ENCODE peak calls at places on chromosomes 13 and 19, in four cellular contexts. C is vagina, I is body of pancreas, H is ovary. A is an unnamed sample.
A peak's percentile ranks its signal among the peaks of the same experiment; 100 is the strongest.

GRCh38 chr19:42412661-42413076 is 14.5 kb downstream of the LIPE start:
- DNase-seq in I (no peak), C (no peak), H (no peak), A (no peak)

GRCh38 chr19:42325896-42326771 is 699 bp downstream of the MEGF8 start:
- DNase-seq in I (no peak), H (peak; percentile 56), C (peak; percentile 70), A (peak; percentile 88)

GRCh38 chr19:2625434-2625833 is 77.1 kb downstream of the GNG7 start:
- DNase-seq in C (no peak), I (no peak), H (no peak), A (peak; percentile 62)

GRCh38 chr13:51729853-51730553 is 74.0 kb downstream of the DHRS12 start:
- DNase-seq in H (peak; percentile 43), I (no peak), C (no peak), A (peak; percentile 90)

GRCh38 chr19:32647361-32647760 is 27.6 kb downstream of the ANKRD27 start:
- DNase-seq in I (no peak), C (no peak), H (no peak), A (no peak)

GRCh38 chr13:64239372-64239771 is 2823.7 kb upstream of the PCDH20 start:
- DNase-seq in I (no peak), C (no peak), H (no peak), A (no peak)

GRCh38 chr13:32025730-32026129 is 5.8 kb upstream of the FRY start:
- DNase-seq in H (no peak), C (no peak), I (no peak), A (no peak)

GRCh38 chr13:78662467-78662866 is 3.5 kb upstream of the OBI1 start:
- DNase-seq in C (no peak), H (no peak), I (no peak), A (no peak)

GRCh38 chr19:32129141-32129540 is 216.3 kb upstream of the ZNF507 start:
- DNase-seq in C (no peak), H (peak; percentile 29), I (no peak), A (no peak)

GRCh38 chr13:31797154-31797775 is 57.9 kb downstream of the RXFP2 start:
- DNase-seq in H (no peak), C (no peak), I (no peak), A (no peak)

GRCh38 chr13:81184556-81185265 is 843.8 kb upstream of the SPRY2 start:
- DNase-seq in I (no peak), H (no peak), C (no peak), A (no peak)

GRCh38 chr19:48669903-48670668 is 2.7 kb downstream of the NTN5 start:
- DNase-seq in H (no peak), I (no peak), C (no peak), A (no peak)

GRCh38 chr19:51129716-51130115 is 5.0 kb downstream of the SIGLEC9 start:
- DNase-seq in C (no peak), I (no peak), H (no peak), A (no peak)

GRCh38 chr13:54029226-54029625 is 1000.6 kb downstream of the OLFM4 start:
- DNase-seq in I (no peak), H (no peak), C (no peak), A (no peak)

GRCh38 chr13:63299995-63300394 is 1884.3 kb upstream of the PCDH20 start:
- DNase-seq in H (no peak), I (no peak), C (no peak), A (no peak)

GRCh38 chr13:59119475-59119874 is 1044.3 kb downstream of the DIAPH3 start:
- DNase-seq in H (no peak), C (no peak), I (no peak), A (no peak)

GRCh38 chr19:40302224-40303011 is 17.3 kb upstream of the AKT2 start:
- DNase-seq in C (no peak), I (no peak), H (no peak), A (no peak)

GRCh38 chr19:35292421-35292820 is 460 bp downstream of the MAG start:
- DNase-seq in I (no peak), H (no peak), C (no peak), A (no peak)

GRCh38 chr19:4557971-4558941 is 1.2 kb downstream of the SEMA6B start:
- DNase-seq in C (no peak), H (peak; percentile 66), I (peak; percentile 60), A (no peak)

DNA sequence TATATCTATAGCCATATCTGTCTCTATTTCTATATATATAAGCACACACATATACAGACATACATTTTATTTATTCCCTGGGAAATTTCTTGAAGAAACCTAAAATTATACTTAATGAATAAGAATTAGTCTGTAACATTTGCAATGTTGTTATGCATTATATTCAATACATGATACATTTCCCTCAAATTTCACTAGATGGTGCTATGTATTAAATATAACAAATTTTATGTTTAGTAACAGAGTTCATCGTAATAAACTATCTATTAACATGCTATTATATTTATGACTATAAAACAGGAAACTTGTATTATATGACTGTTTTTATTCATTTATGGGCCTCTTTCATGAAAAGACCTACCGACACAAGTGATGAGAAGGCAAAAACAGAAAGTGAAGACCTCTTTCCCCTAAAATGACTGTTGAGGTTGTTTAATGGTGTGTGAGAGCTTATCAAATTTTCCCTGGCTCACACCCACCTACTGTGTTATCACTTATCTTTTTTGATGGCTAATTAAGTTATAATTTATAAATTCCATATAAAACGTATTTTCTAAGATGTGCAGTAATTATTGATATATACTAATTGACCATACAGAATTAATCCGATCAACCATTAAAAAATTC is 881.9 kb downstream of the SLITRK6 start:
- DNase-seq in C (no peak), I (no peak), H (no peak), A (no peak)
- TF ChIP-seq CTCF in C (peak; percentile 29), I (peak; percentile 39), H (no peak), A (no peak)

GRCh38 chr19:56315076-56315828 is 613 bp upstream of the ZSCAN5A start:
- DNase-seq in I (peak; percentile 95), C (no peak), H (peak; percentile 94), A (peak; percentile 98)
- H3K4me3 ChIP-seq in I (peak overlapping the region; percentile 33), C (peak overlapping the region; percentile 82), H (peak overlapping the region; percentile 70), A (peak overlapping the region; percentile 44)

DNA sequence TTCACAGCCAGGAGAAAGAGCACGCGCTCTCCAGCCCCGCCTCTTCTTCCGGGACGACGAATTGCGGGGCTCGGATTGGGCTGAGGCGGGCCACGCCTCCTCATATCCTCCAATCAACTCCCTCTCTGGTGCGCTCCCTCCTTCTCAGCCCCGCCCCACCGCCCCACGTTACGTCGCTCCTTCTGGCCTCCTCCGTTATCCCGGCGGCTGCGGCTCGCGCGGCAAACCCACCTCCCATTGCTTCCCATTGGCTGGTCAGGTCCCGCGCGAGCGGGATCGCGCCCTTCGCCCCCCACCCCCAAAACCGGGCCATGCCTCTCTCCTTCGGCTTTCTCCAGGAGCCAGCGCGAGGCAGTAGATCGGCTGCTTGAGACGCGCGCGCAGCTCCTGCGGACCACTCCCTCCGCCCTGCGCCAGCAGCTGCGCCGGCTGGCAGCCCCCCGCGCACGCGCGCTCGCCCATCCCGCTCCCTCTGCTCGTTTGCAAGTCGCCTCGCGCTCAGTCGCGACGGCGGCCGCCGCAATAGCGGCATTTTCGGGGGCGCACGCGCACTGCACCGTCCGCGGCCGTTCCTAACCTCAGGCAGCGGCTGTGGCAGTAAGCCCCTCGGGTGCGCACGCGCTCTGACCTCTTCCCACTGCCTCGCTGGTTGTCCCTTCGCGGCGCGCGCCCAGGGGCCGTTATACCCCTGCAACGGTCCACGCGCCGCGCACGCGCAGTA is 512 bp upstream of the ARHGAP35 start:
- DNase-seq in H (peak; percentile 97), C (no peak), I (peak; percentile 99), A (peak; percentile 99)
- TF ChIP-seq POLR2A in H (peak; percentile 65), C (no peak), I (peak; percentile 73), A (no peak)

GRCh38 chr13:70795484-70795883 is 687.2 kb upstream of the KLHL1 start:
- DNase-seq in I (no peak), H (no peak), C (no peak), A (no peak)
- TF ChIP-seq CTCF in I (no peak), H (no peak), C (no peak), A (no peak)

GRCh38 chr19:12720296-12720695 is 3.4 kb downstream of the TNPO2 start:
- DNase-seq in C (no peak), I (no peak), H (no peak), A (no peak)
- H3K4me3 ChIP-seq in C (peak overlapping the region; percentile 84), I (no peak overlapping the region), H (peak overlapping the region; percentile 78), A (no peak overlapping the region)

DNA sequence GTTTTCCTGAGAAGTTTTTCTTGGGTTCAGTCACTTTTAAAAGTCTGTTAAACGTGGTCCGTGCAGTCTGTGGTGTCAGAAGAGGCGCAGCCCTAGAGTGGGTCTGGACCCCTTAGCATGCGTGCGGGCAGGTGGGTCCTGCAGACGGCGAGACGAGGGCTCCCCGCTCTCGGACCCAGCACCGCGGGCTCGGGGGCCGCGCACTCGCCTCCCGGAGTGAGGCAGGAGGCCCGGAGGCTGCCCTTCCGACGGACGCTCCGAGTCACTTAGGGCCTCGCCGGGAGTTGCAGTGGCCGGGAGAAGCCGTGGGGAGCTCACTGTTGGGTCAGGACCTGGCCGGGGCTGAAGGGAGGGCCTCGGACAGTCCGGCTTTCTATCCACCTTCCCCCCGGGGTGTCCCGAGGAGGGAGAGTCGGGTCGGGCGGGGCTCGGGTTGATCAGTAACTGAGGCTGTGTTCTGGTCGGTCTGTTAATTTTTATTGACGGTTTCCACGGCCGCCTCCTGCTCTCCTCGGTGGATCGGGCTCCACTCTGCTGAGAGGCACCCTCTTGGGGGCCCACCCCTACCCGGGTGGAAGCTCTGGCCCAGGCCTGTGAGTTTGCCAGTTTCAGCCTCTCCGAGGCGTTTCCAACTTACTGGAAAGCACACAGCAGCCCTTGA is 1.3 kb downstream of the PTBP1 start:
- DNase-seq in H (peak; percentile 56), I (peak; percentile 64), C (no peak), A (no peak)
- TF ChIP-seq POLR2A in H (no peak), I (no peak), C (no peak), A (no peak)

GRCh38 chr13:26758496-26759155 is 2.0 kb downstream of the GPR12 start:
- DNase-seq in H (no peak), C (no peak), I (no peak), A (no peak)

GRCh38 chr13:26760835-26761582 is 423 bp upstream of the GPR12 start:
- DNase-seq in H (no peak), I (no peak), C (no peak), A (no peak)

GRCh38 chr13:26759156-26759906 is 1.3 kb downstream of the GPR12 start:
- DNase-seq in C (no peak), I (no peak), H (no peak), A (no peak)

DNA sequence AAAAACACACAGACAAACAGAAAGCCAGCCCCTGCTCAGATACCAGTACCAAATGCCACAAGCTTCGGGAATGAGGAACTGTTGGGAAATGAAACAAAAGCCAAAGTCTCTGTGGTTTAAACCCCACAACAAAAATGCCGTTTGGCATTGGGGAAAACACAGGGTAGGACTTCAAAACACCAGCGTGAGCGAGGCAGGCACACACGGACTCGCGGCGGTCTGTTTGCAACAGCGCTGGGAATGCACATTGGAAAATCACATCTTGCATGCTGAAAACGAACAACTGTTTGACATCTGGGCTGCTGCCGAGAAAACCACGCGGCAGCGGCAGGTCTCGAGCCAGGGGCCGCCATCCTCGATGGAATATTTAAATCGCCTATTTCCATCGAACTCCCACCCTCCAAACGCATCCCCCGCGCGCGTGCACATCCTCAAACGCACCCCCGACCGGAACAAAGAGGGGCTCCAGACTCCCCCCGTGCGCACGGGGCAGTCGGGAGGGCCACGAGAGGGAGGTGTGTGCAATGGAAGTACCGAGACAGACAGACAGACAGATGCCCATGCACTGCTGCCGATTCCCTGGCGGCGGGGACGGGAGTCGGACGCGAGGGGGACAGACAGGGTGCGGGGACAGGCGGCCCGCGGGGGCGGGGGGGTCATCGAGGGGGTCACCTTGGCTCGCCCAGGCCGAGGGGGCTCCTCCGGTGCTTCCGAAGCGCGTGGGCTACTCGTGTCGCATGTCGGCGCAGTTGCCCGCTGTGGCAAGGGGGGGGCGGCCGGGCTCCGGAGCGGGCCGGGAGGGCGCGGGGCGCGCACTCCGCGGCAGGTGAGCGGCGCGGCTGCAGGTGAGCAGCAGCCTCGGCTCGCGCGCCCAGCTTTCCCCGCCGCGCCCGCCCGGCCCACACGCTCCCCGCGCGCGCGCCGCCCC is at the start of gene GPR12:
- DNase-seq in H (no peak), C (no peak), I (no peak), A (no peak)
- TF ChIP-seq CTCF in H (no peak), C (no peak), I (no peak), A (no peak)

GRCh38 chr19:10102787-10103236 is 334 bp upstream of the ANGPTL6 start:
- DNase-seq in I (no peak), H (no peak), C (no peak), A (no peak)
- H3K4me3 ChIP-seq in I (no peak overlapping the region), H (no peak overlapping the region), C (no peak overlapping the region), A (no peak overlapping the region)